ENCODE peak calls at places on chromosome 7, in five cellular contexts. H is ovary; W is CD4-positive, alpha-beta T cell; G is HCT116; R is SK-N-SH. N is an unnamed sample.

GRCh38 chr7:3943779-3944520 is 642.9 kb downstream of the SDK1 start:
- DNase-seq in G (no peak), W (no peak), H (no peak), R (no peak), N (no peak)

GRCh38 chr7:104529567-104529966 is 201.2 kb downstream of the LHFPL3 start:
- DNase-seq in R (no peak), H (no peak), G (no peak), W (no peak), N (no peak)

GRCh38 chr7:85682819-85683218 is 496.0 kb upstream of the SEMA3D start:
- DNase-seq in W (no peak), R (no peak), G (no peak), H (no peak), N (no peak)

GRCh38 chr7:136526408-136527105 is 341.9 kb upstream of the CHRM2 start:
- DNase-seq in R (no peak), H (no peak), W (no peak), G (no peak), N (no peak)

GRCh38 chr7:128114806-128115205 is 83.6 kb upstream of the LRRC4 start:
- DNase-seq in G (no peak), H (no peak), R (no peak), W (no peak), N (peak; percentile 17)

GRCh38 chr7:148914208-148914777 is 30.2 kb upstream of the EZH2 start:
- DNase-seq in W (no peak), R (no peak), H (peak; percentile 15), G (peak; percentile 71), N (no peak)

GRCh38 chr7:42236266-42237161 is 495 bp downstream of the GLI3 start:
- DNase-seq in H (peak; percentile 75), G (no peak), R (peak; percentile 48), W (no peak), N (peak; percentile 85)

GRCh38 chr7:44891372-44891771 is 6.0 kb upstream of the PURB start:
- DNase-seq in G (no peak), W (peak; percentile 6), H (no peak), R (no peak), N (no peak)

GRCh38 chr7:140212100-140212881 is 35.5 kb upstream of the KDM7A start:
- DNase-seq in W (no peak), R (no peak), H (no peak), G (no peak), N (no peak)

GRCh38 chr7:25549315-25549933 is 321.1 kb upstream of the NPVF start:
- DNase-seq in R (no peak), W (no peak), H (peak; percentile 38), G (no peak), N (no peak)
- H3K9me3 ChIP-seq in R (no peaks in the 10 kb centered on the region), W (no peaks in the 10 kb centered on the region), H (no peaks in the 10 kb centered on the region), G (no peaks in the 10 kb centered on the region), N (no peaks in the 10 kb centered on the region)

GRCh38 chr7:16471933-16472332 is 6.4 kb upstream of the SOSTDC1 start:
- DNase-seq in G (no peak), H (no peak), W (no peak), R (no peak), N (no peak)
- TF ChIP-seq CTCF in G (peak; percentile 21), H (no peak), W (no peak), R (peak; percentile 12), N (no peak)

GRCh38 chr7:141945356-141945755 is 1.4 kb downstream of the CLEC5A start:
- DNase-seq in W (no peak), H (no peak), R (no peak), G (no peak), N (no peak)
- H3K9me3 ChIP-seq in W (peaks cover 9% of the 10 kb centered on the region), H (no peaks in the 10 kb centered on the region), R (peaks cover 6% of the 10 kb centered on the region), G (no peaks in the 10 kb centered on the region), N (peaks cover 13% of the 10 kb centered on the region)

DNA sequence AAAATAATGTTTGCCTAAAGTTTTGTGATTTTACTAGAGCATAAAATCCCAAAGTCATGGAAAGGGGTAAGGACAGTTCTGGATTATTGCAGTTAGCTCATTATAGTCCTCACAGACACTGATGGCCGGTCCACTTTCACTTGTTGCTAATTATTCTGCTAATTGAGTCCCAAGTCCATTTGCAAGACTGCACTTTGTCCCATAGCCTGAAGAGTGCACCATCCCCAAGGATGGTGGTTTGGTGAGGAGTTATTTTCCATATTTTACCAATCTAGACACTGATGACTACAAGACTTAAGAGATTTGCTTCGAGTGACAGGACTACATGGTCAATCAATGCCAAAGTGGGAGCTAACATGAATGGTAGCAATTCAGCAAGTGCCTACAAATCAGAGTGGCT is 181.8 kb upstream of the CACNA2D1 start:
- DNase-seq in G (no peak), W (no peak), H (no peak), R (no peak), N (no peak)
- TF ChIP-seq CTCF in G (no peak), W (no peak), H (no peak), R (no peak), N (peak; percentile 27)

GRCh38 chr7:64192148-64192704 is 14.8 kb upstream of the ZNF735 start:
- DNase-seq in H (no peak), W (no peak), R (no peak), G (no peak), N (no peak)
- H3K9me3 ChIP-seq in H (no peaks in the 10 kb centered on the region), W (no peaks in the 10 kb centered on the region), R (no peaks in the 10 kb centered on the region), G (no peaks in the 10 kb centered on the region), N (peaks cover 62% of the 10 kb centered on the region)

GRCh38 chr7:142440219-142441073 is 182.6 kb upstream of the PRSS58 start:
- DNase-seq in W (no peak), G (peak; percentile 47), R (no peak), H (no peak), N (peak; percentile 53)

GRCh38 chr7:142436601-142437000 is 178.7 kb upstream of the PRSS58 start:
- DNase-seq in H (no peak), R (no peak), G (no peak), W (no peak), N (no peak)

GRCh38 chr7:142438923-142439515 is 181.2 kb upstream of the PRSS58 start:
- DNase-seq in G (no peak), R (no peak), W (no peak), H (no peak), N (no peak)

GRCh38 chr7:142439739-142440138 is 181.9 kb upstream of the PRSS58 start:
- DNase-seq in W (no peak), R (no peak), G (no peak), H (no peak), N (no peak)

GRCh38 chr7:142438235-142438922 is 180.5 kb upstream of the PRSS58 start:
- DNase-seq in G (peak; percentile 49), W (no peak), R (peak; percentile 61), H (no peak), N (peak; percentile 80)
- TF ChIP-seq CTCF in G (peak; percentile 95), W (peak; percentile 62), R (peak; percentile 89), H (no peak), N (peak; percentile 92)

DNA sequence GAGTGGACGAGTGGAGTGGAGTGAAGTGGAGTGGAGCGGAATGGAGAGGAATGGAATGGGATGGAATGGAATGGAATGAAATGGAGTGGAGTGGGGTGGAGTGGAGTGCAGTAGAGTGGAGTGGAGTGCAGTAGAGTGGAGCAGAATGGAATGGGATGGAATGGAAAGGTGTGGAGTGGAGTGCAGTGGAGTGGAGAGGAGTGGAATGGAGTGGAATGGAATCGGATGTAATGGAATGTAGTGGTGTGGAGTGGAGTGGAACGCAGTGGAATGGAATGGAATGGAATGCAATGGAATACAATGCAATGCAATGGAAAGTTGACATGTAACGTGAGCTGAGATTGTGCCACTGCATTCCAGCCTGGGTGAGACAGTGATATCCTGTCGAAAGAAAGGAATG is 46.4 kb downstream of the ZNF716 start:
- DNase-seq in W (no peak), H (no peak), R (no peak), G (no peak), N (no peak)
- H3K9me3 ChIP-seq in W (peaks cover 32% of the 10 kb centered on the region), H (no peaks in the 10 kb centered on the region), R (peaks cover 4% of the 10 kb centered on the region), G (peaks cover 26% of the 10 kb centered on the region), N (peaks cover 88% of the 10 kb centered on the region)

DNA sequence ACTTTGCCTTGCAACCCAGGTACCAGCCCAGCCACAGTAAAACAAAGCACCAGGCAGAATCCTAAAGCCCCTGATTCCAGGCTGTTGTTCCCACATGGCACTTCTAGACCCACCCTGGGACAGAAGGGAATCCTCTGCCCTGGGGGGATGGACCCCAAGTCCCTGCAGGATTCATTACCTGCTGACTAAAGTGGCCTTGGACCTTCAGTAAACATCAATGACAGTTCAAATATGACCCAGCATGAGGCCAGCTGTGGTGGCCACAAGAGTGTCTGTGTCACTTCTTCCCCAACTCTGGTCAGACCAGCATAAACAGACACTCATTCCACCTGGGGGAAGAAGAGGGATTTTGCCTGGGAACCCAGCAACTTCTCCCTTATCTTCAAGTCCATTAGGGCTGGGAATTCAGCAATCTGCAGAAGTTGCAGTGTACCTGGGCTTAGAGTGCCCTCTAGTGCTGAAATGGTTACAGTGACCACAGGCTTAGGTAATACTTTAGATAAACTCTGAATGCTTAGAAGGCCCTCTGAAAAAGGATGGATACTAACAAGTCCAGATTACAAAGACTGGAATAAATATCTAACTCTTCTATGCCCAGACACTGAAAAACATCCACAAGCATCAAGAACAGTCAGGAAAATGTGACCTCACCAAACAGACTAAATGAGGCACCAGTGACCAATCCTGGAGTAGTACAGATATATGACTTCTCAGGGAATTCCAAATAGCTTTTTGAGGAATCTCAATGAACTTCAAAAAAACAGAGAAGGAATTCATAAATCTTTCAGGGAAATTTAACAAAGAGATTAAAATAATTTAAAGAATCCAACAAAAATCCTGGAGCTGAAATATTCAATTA is 108.5 kb upstream of the TMEM168 start:
- DNase-seq in G (peak; percentile 51), W (peak; percentile 6), R (peak; percentile 70), H (no peak), N (peak; percentile 88)
- TF ChIP-seq CTCF in G (peak; percentile 81), W (peak; percentile 51), R (peak; percentile 96), H (no peak), N (peak; percentile 91)

N was measured in endodermal cell.